ENCODE peak calls at places on chromosomes 3 and 15, in seven cellular contexts. Y, J, Z, A, E, T and S are unnamed samples.

GRCh38 chr3:191331443-191331842 is 1.1 kb upstream of the UTS2B start:
- DNase-seq in Y (no peak), J (no peak), Z (no peak), A (no peak), E (no peak), T (no peak), S (no peak)

GRCh38 chr3:18830087-18830486 is 318.2 kb upstream of the KCNH8 start:
- DNase-seq in Y (no peak), J (no peak), Z (no peak), A (no peak), E (no peak), T (no peak), S (no peak)

GRCh38 chr3:111706527-111706926 is 111.4 kb upstream of the ZBED2 start:
- DNase-seq in Y (no peak), J (no peak), Z (no peak), A (no peak), E (no peak), T (no peak), S (no peak)

GRCh38 chr3:59498995-59499394 is 449.2 kb upstream of the CFAP20DC start:
- DNase-seq in Y (no peak), J (no peak), Z (no peak), A (peak; percentile 24), E (no peak), T (no peak), S (no peak)

GRCh38 chr15:66733976-66734375 is 31.9 kb downstream of the SMAD6 start:
- DNase-seq in Y (no peak), J (no peak), Z (no peak), A (peak; percentile 60), E (no peak), T (no peak), S (no peak)

GRCh38 chr3:134366928-134367352 is 7.3 kb downstream of the AMOTL2 start:
- DNase-seq in Y (no peak), J (no peak), Z (no peak), A (peak; percentile 74), E (peak; percentile 77), T (peak; percentile 66), S (no peak)

GRCh38 chr3:46656778-46657556 is 36.5 kb downstream of the ALS2CL start:
- DNase-seq in Y (peak; percentile 44), J (peak; percentile 47), Z (no peak), A (no peak), E (no peak), T (no peak), S (no peak)

GRCh38 chr15:40082195-40082868 is 26.3 kb downstream of the BMF start:
- DNase-seq in Y (no peak), J (no peak), Z (no peak), A (peak; percentile 38), E (no peak), T (no peak), S (no peak)

GRCh38 chr3:45679805-45680204 is 9.4 kb upstream of the SACM1L start:
- DNase-seq in Y (no peak), J (no peak), Z (no peak), A (no peak), E (peak; percentile 71), T (peak; percentile 79), S (no peak)

GRCh38 chr3:178486903-178487302 is 49.3 kb upstream of the KCNMB2 start:
- DNase-seq in Y (no peak), J (no peak), Z (no peak), A (no peak), E (no peak), T (no peak), S (no peak)

GRCh38 chr3:32493437-32494414 is 8.9 kb downstream of the CMTM6 start:
- DNase-seq in Y (no peak), J (no peak), Z (no peak), A (no peak), E (no peak), T (no peak), S (no peak)

GRCh38 chr3:14457999-14458398 is 55.6 kb downstream of the SLC6A6 start:
- DNase-seq in Y (no peak), J (no peak), Z (no peak), A (no peak), E (no peak), T (peak; percentile 85), S (peak; percentile 72)

GRCh38 chr3:189233225-189233858 is 61.6 kb downstream of the TPRG1 start:
- DNase-seq in Y (peak; percentile 37), J (peak; percentile 50), Z (peak; percentile 87), A (peak; percentile 48), E (no peak), T (peak; percentile 84), S (peak; percentile 84)

GRCh38 chr3:55868347-55868746 is 381.2 kb upstream of the WNT5A start:
- DNase-seq in Y (no peak), J (no peak), Z (no peak), A (no peak), E (no peak), T (peak; percentile 57), S (no peak)